ENCODE peak calls at places on chromosomes 13 and 19, in five cellular contexts. B is left lung; O is SK-N-SH; M is CD8-positive, alpha-beta T cell; F is iPS DF 6.9. K is an unnamed sample.

GRCh38 chr19:4343845-4344713 is 717 bp downstream of the MPND start:
- DNase-seq in B (no peak), O (no peak), M (no peak), F (no peak), K (no peak)

GRCh38 chr19:7455600-7456296 is 33.1 kb downstream of the PEX11G start:
- DNase-seq in B (no peak), O (no peak), M (no peak), F (no peak), K (no peak)

GRCh38 chr13:28337196-28338045 is 157.5 kb downstream of the FLT1 start:
- DNase-seq in B (no peak), O (no peak), M (no peak), F (no peak), K (no peak)

GRCh38 chr13:113209880-113210421 is 538 bp downstream of the CUL4A start:
- DNase-seq in B (peak; percentile 71), O (peak; percentile 75), M (peak; percentile 60), F (no peak), K (peak; percentile 83)

GRCh38 chr19:45999653-46000121 is 4.4 kb downstream of the CCDC61 start:
- DNase-seq in B (no peak), O (peak; percentile 86), M (no peak), F (no peak), K (no peak)

GRCh38 chr13:49827336-49827735 is 34.9 kb upstream of the KPNA3 start:
- DNase-seq in B (no peak), O (no peak), M (no peak), F (no peak), K (no peak)

GRCh38 chr13:81493144-81493543 is 1152.2 kb upstream of the SPRY2 start:
- DNase-seq in B (no peak), O (no peak), M (no peak), F (no peak), K (no peak)

GRCh38 chr13:111409413-111409812 is 89.0 kb downstream of the TEX29 start:
- DNase-seq in B (no peak), O (no peak), M (no peak), F (no peak), K (no peak)

GRCh38 chr13:105159794-105160193 is 1375.7 kb downstream of the EFNB2 start:
- DNase-seq in B (no peak), O (no peak), M (no peak), F (no peak), K (no peak)

GRCh38 chr19:5718579-5719273 is 1.2 kb downstream of the LONP1 start:
- DNase-seq in B (no peak), O (no peak), M (no peak), F (no peak), K (no peak)

GRCh38 chr13:98959775-98960325 is 18.0 kb downstream of the DOCK9 start:
- DNase-seq in B (no peak), O (no peak), M (no peak), F (no peak), K (no peak)

GRCh38 chr13:28012896-28013295 is 24.4 kb upstream of the URAD start:
- DNase-seq in B (no peak), O (no peak), M (no peak), F (no peak), K (no peak)

GRCh38 chr13:106173891-106174610 is 361.4 kb downstream of the EFNB2 start:
- DNase-seq in B (no peak), O (no peak), M (no peak), F (no peak), K (no peak)

GRCh38 chr13:114124921-114125320 is 7.5 kb downstream of the RASA3 start:
- DNase-seq in B (no peak), O (no peak), M (peak; percentile 61), F (no peak), K (peak; percentile 85)

GRCh38 chr13:31943591-31943990 is 88.0 kb upstream of the FRY start:
- DNase-seq in B (no peak), O (no peak), M (no peak), F (no peak), K (no peak)

GRCh38 chr13:98484289-98485219 is 92.4 kb downstream of the STK24 start:
- DNase-seq in B (peak; percentile 88), O (no peak), M (peak; percentile 34), F (peak; percentile 58), K (no peak)

GRCh38 chr19:18401580-18402112 is 4.2 kb upstream of the LRRC25 start:
- DNase-seq in B (peak; percentile 88), O (no peak), M (no peak), F (no peak), K (no peak)

GRCh38 chr13:45393941-45394570 is 24.1 kb downstream of the SLC25A30 start:
- DNase-seq in B (no peak), O (peak; percentile 81), M (no peak), F (no peak), K (peak; percentile 33)

GRCh38 chr13:51589793-51590192 is 5.5 kb downstream of the WDFY2 start:
- DNase-seq in B (no peak), O (peak; percentile 17), M (no peak), F (no peak), K (no peak)

GRCh38 chr13:113441661-113442060 is 11.6 kb downstream of the ADPRHL1 start:
- DNase-seq in B (no peak), O (no peak), M (no peak), F (no peak), K (no peak)

GRCh38 chr13:111423168-111423785 is 102.8 kb downstream of the TEX29 start:
- DNase-seq in B (no peak), O (no peak), M (no peak), F (no peak), K (no peak)

GRCh38 chr13:98997738-98998641 is 20.1 kb upstream of the DOCK9 start:
- DNase-seq in B (no peak), O (no peak), M (no peak), F (no peak), K (no peak)

GRCh38 chr13:31733066-31733465 is 6.3 kb upstream of the RXFP2 start:
- DNase-seq in B (no peak), O (peak; percentile 44), M (no peak), F (no peak), K (no peak)

GRCh38 chr13:23288564-23288963 is 107.8 kb downstream of the SGCG start:
- DNase-seq in B (no peak), O (no peak), M (no peak), F (no peak), K (no peak)

GRCh38 chr19:32387701-32388392 is 17.7 kb upstream of the DPY19L3 start:
- DNase-seq in B (no peak), O (no peak), M (no peak), F (no peak), K (no peak)

GRCh38 chr13:21668665-21669599 is 1.9 kb upstream of the FGF9 start:
- DNase-seq in B (peak; percentile 58), O (peak; percentile 27), M (no peak), F (no peak), K (peak; percentile 56)

GRCh38 chr19:30221176-30221575 is 151.0 kb upstream of the ZNF536 start:
- DNase-seq in B (no peak), O (no peak), M (no peak), F (no peak), K (no peak)
- H3K27me3 ChIP-seq in B (peaks cover 42% of the 10 kb centered on the region), O (no peaks in the 10 kb centered on the region), M (peaks cover 6% of the 10 kb centered on the region), F (peaks cover 26% of the 10 kb centered on the region), K (no peaks in the 10 kb centered on the region)

DNA sequence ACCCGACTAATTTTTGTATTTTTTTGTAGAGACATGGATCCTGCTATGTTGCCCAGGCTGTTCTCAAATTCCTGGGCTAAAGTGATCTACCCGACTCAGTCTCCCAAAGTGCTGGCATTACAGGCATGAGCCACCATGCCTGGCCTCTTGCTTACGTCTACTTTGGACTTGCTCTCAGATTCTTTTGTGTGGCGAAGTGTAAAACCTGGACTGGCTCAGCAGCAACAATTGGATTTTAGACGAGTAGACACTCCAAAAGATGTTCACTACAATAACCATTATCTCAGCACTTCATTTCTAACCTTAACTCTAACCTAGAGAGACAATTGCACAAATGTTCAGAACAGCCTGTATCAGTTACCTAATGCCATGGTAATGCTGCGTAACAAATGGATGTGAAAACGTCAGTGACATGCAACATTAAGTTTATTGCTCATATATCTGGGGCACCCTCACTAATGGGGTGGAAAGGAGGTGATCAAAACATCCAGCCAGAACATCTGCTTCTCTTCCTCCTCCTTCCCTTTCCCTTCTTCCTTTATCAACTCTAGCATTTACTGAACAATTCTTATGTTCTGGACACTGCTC is 124.9 kb upstream of the MRI1 start:
- DNase-seq in B (no peak), O (no peak), M (no peak), F (no peak), K (no peak)
- H3K9me3 ChIP-seq in B (no peaks in the 10 kb centered on the region), O (no peaks in the 10 kb centered on the region), M (no peaks in the 10 kb centered on the region), F (no peaks in the 10 kb centered on the region), K (no peaks in the 10 kb centered on the region)

GRCh38 chr19:51469162-51469561 is 9.2 kb upstream of the CEACAM18 start:
- DNase-seq in B (no peak), O (no peak), M (no peak), F (no peak), K (no peak)

GRCh38 chr19:51472607-51473006 is 5.7 kb upstream of the CEACAM18 start:
- DNase-seq in B (no peak), O (no peak), M (no peak), F (no peak), K (no peak)

GRCh38 chr19:51469629-51470028 is 8.7 kb upstream of the CEACAM18 start:
- DNase-seq in B (no peak), O (no peak), M (no peak), F (no peak), K (no peak)

GRCh38 chr19:51471527-51471926 is 6.8 kb upstream of the CEACAM18 start:
- DNase-seq in B (no peak), O (no peak), M (no peak), F (no peak), K (no peak)

GRCh38 chr19:51470966-51471365 is 7.4 kb upstream of the CEACAM18 start:
- DNase-seq in B (no peak), O (no peak), M (no peak), F (no peak), K (no peak)
- H3K27me3 ChIP-seq in B (no peaks in the 10 kb centered on the region), O (peaks cover 12% of the 10 kb centered on the region), M (peaks cover 9% of the 10 kb centered on the region), F (no peaks in the 10 kb centered on the region), K (no peaks in the 10 kb centered on the region)

DNA sequence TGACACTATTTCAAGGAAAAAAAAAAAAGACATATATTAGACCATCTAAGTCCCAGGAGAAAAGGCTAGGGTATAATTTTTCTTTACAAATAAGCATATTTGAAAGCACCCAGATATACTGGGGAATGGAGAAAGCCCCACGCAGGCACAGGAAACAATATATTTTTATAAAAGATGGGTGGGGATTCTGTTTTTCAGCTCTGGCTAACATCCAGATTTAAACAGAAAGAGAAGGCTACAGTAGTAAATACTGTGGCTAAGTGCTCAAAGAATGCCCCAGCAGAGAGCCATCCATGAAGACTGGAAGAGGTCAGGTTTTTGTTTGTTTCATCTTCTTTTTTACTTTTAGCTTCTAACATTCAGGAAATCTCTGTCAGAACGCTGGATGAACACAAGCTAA is 16.0 kb downstream of the ZNF44 start:
- DNase-seq in B (no peak), O (no peak), M (no peak), F (no peak), K (no peak)
- H3K9me3 ChIP-seq in B (peaks cover 74% of the 10 kb centered on the region), O (peaks cover 3% of the 10 kb centered on the region), M (peaks cover 10% of the 10 kb centered on the region), F (peaks cover 2% of the 10 kb centered on the region), K (peaks cover 2% of the 10 kb centered on the region)